ENCODE peak calls at places on chromosome 1, in five cellular contexts. Y is spleen, M is hepatocyte, N is HepG2, L is H9. Z is an unnamed sample. For H3K4me1, the result is how much of the 10 kb centered on the place peaks cover.

GRCh38 chr1:109714661-109715372 is 2.8 kb downstream of the GSTM5 start:
- DNase-seq in L (no peak), Y (no peak), M (no peak), N (no peak), Z (no peak)

GRCh38 chr1:216216304-216216703 is 206.9 kb downstream of the USH2A start:
- DNase-seq in L (no peak), M (no peak), Y (no peak), N (no peak), Z (no peak)

GRCh38 chr1:222880586-222880985 is 65.7 kb downstream of the DISP1 start:
- DNase-seq in L (no peak), N (no peak), M (no peak), Y (no peak), Z (no peak)

GRCh38 chr1:43671626-43672330 is 21.8 kb downstream of the KDM4A start:
- DNase-seq in Y (no peak), N (no peak), L (no peak), M (no peak), Z (no peak)

GRCh38 chr1:222950892-222951291 is 136.1 kb downstream of the DISP1 start:
- DNase-seq in L (no peak), Y (no peak), N (no peak), M (no peak), Z (no peak)

GRCh38 chr1:98421098-98421460 is 240.4 kb upstream of the SNX7 start:
- DNase-seq in N (no peak), L (no peak), M (no peak), Y (no peak), Z (no peak)

GRCh38 chr1:154884868-154885706 is 15.0 kb upstream of the KCNN3 start:
- DNase-seq in M (peak), L (no peak), Y (no peak), N (peak), Z (no peak)

GRCh38 chr1:6966326-6966725 is 181.1 kb downstream of the CAMTA1 start:
- DNase-seq in Y (no peak), L (no peak), N (no peak), M (no peak), Z (no peak)

GRCh38 chr1:4225091-4225490 is 325.0 kb upstream of the C1orf174 start:
- DNase-seq in M (no peak), L (no peak), Y (no peak), N (no peak), Z (no peak)

GRCh38 chr1:95233737-95234493 is at the start of gene RWDD3:
- DNase-seq in L (peak), Y (peak), N (peak), M (peak), Z (peak)

GRCh38 chr1:75632350-75632949 is 21.5 kb upstream of the SLC44A5 start:
- DNase-seq in L (no peak), Y (no peak), M (peak), N (peak), Z (no peak)

GRCh38 chr1:2862441-2863148 is 61.1 kb upstream of the TTC34 start:
- DNase-seq in Y (no peak), L (no peak), M (no peak), N (no peak), Z (peak)

GRCh38 chr1:205775717-205776056 is 405 bp upstream of the RAB29 start:
- DNase-seq in N (no peak), L (no peak), Y (no peak), M (no peak), Z (no peak)

GRCh38 chr1:117658676-117659075 is 52.8 kb downstream of the TENT5C start:
- DNase-seq in L (no peak), N (no peak), Y (peak), M (no peak), Z (no peak)

GRCh38 chr1:117657949-117658660 is 52.3 kb downstream of the TENT5C start:
- DNase-seq in Y (no peak), M (no peak), L (no peak), N (no peak), Z (no peak)

GRCh38 chr1:117661027-117661426 is 55.2 kb downstream of the TENT5C start:
- DNase-seq in N (no peak), M (no peak), Y (no peak), L (no peak), Z (no peak)

GRCh38 chr1:117660266-117660973 is 54.6 kb downstream of the TENT5C start:
- DNase-seq in N (no peak), Y (no peak), L (no peak), M (no peak), Z (no peak)

GRCh38 chr1:117659565-117660264 is 53.9 kb downstream of the TENT5C start:
- DNase-seq in M (no peak), L (no peak), N (no peak), Y (peak), Z (no peak)
- H3K4me1 ChIP-seq in M (under half), L (under half), N (under half), Y (half or more), Z (under half)

GRCh38 chr1:23745515-23745914 is 2.2 kb downstream of the ELOA start:
- DNase-seq in L (no peak), M (peak), Y (no peak), N (peak), Z (no peak)
- TF ChIP-seq CTCF in L (peak), M (peak), Y (peak), N (no peak), Z (no peak)

DNA sequence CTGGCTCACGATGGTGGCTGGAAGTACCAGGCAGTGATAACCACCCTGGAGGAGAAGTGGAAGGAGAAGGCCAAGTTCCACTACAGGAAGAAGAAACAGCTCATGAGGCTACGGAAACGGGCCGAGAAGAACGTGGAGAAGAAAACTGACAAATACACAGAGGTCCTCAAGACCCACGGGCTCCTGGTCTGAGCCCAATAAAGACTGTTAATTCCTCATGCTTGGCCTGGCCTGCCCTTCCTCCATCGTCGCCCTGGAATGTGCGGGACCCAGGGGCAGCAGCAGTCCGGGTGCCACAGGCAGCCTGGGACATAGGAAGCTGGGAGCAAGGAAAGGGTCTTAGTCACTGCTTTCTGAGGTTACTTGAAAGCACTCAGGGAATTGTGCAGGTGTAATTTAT is 10.8 kb downstream of the IL24 start:
- DNase-seq in M (no peak), N (no peak), L (no peak), Y (peak), Z (no peak)
- H3K4me1 ChIP-seq in M (under half), N (under half), L (under half), Y (half or more), Z (under half)

DNA sequence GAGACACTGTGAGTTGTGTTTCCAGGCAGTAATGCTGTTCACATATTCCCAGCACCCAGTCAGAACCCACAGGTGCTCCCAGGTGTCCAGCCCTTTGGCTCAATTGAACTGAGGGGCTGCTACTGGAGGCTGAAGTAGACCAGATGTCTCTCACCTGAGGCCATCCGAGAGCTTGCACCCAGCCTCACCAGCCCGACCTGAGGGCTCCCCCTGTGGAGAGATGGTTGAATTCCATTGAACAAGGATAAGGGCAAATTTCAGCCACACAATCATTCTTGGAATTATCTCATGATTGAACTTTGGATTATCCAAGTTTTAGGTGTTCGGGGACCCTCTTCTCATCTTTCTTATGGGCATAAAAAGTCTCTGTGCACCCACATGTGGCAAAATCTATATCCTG is 52.1 kb downstream of the OBSCN start:
- DNase-seq in L (peak), M (no peak), Y (no peak), N (peak), Z (no peak)
- TF ChIP-seq CTCF in L (peak), M (no peak), Y (no peak), N (peak), Z (no peak)

DNA sequence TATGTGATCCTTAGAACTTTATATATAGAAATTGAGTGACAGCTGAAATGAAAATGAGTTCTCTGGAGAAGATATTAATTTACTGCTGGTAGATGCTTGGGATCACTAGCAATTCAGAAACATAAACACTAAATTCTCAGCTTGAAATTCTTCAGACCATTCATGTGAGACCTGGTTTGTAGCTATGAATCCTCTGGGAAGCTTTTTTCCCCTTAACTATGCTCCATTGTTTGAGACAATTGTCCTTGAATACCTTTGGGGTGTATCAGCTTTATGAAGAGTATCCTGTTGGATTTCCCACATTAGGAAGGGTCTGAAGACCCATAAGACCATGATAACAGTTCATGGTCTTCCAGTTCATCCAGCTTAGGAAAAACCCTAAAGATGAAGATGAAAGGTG is 4.6 kb upstream of the DENND1B start:
- DNase-seq in Y (no peak), M (no peak), N (no peak), L (no peak), Z (no peak)
- H3K4me1 ChIP-seq in Y (under half), M (under half), N (under half), L (under half), Z (under half)

Z was measured in kidney.